ENCODE peak calls at places on chromosomes 3 and 15, in four cellular contexts. P is AG10803, O is fibroblast of villous mesenchyme, Z is BE2C. H is an unnamed sample.

GRCh38 chr3:149363053-149363452 is 14.4 kb downstream of the TM4SF1 start:
- DNase-seq in Z (no peak), O (no peak), P (peak; percentile 70), H (no peak)

GRCh38 chr3:62538706-62539356 is 165.5 kb upstream of the FEZF2 start:
- DNase-seq in Z (no peak), P (no peak), O (no peak), H (no peak)

GRCh38 chr3:117628896-117629295 is 919.3 kb downstream of the TUSC7 start:
- DNase-seq in Z (peak; percentile 45), O (peak; percentile 68), P (peak; percentile 27), H (no peak)

GRCh38 chr3:179591313-179591712 is 13.1 kb downstream of the MRPL47 start:
- DNase-seq in Z (no peak), P (no peak), O (no peak), H (no peak)

GRCh38 chr15:29740692-29741311 is 81.5 kb downstream of the TJP1 start:
- DNase-seq in Z (peak; percentile 28), O (no peak), P (no peak), H (no peak)

GRCh38 chr15:36356978-36357582 is 222.3 kb upstream of the CDIN1 start:
- DNase-seq in O (peak; percentile 95), P (peak; percentile 84), Z (no peak), H (no peak)

GRCh38 chr3:169266986-169267385 is 396.5 kb downstream of the MECOM start:
- DNase-seq in P (no peak), O (no peak), Z (no peak), H (no peak)

GRCh38 chr3:72320096-72320910 is 527.9 kb downstream of the SHQ1 start:
- DNase-seq in Z (no peak), P (no peak), O (no peak), H (no peak)

GRCh38 chr3:188468672-188469071 is 314.7 kb downstream of the LPP start:
- DNase-seq in O (peak; percentile 90), Z (peak; percentile 20), P (peak; percentile 64), H (peak; percentile 67)

GRCh38 chr15:33699691-33700447 is 268.4 kb upstream of the CHRM5 start:
- DNase-seq in P (peak; percentile 10), O (peak; percentile 17), Z (no peak), H (no peak)
- TF ChIP-seq CTCF in P (peak; percentile 40), O (peak; percentile 34), Z (peak; percentile 61), H (no peak)

GRCh38 chr15:89673162-89673506 is 6.0 kb downstream of the PLIN1 start:
- DNase-seq in P (no peak), Z (peak; percentile 86), O (peak; percentile 32), H (no peak)
- TF ChIP-seq CTCF in P (peak; percentile 37), Z (peak; percentile 93), O (peak; percentile 66), H (no peak)

GRCh38 chr15:67303490-67304363 is 49.1 kb downstream of the IQCH start:
- DNase-seq in Z (no peak), P (peak; percentile 28), O (peak; percentile 56), H (no peak)
- TF ChIP-seq CTCF in Z (peak; percentile 59), P (peak; percentile 51), O (peak; percentile 57), H (no peak)

DNA sequence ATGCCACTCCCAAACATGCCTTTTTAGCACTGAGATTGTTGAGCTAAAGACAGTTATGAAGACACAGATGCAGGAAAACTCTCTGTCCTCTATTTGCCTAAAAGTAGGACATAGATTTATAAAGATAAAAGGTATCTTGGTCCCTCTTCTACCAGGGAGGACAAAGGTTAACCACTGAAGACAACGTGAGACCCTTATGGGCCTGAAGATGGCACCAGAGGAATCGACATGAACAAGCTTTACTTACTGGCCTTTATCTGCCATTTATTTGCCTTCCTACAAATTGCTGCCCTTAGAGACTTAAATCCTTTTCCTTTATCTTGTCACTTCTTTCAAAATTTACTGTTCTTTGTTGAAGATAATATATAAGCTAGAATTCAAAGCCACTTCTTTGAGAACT is 109.7 kb upstream of the FAM3D start:
- DNase-seq in Z (no peak), P (no peak), O (no peak), H (no peak)
- TF ChIP-seq CTCF in Z (no peak), P (peak; percentile 6), O (no peak), H (no peak)

DNA sequence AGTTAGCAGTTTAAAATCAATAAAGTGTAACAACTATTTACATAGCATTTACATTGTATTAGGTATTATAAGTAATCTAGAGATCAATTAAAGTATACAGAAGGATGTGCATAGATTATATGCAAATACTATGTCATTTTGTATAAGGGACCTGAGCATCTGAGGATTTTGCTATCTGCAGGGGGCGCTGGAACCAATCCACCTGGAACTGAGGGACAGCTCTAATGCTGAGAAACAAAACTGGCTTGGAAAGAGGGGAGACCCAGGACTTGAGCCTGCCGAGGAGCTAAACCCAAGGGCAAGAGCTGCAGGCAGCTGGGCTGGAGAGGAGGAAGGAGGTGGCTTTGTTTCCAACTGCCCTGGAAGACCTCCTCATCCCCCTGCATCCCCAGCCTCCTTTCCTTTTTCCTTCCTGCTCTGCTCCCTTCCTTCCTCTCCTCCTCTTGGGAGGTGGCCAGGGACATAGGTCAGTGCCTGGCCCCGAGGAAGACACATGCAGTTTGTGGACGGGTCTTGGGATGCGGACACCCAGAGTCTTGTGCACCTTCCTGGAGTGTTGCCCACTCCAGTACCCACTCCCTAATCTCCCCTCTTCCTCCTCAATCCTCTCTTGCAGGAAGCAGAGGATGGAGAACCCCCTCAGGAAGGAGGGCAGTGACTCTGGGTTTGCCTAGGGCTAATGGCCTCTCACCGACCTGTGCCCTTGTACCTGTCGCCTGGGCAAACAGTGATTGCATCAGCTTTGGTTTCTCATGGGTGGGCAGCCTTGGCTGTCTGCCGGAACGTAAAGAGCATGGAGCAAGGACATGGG is 826 bp upstream of the RTP3 start:
- DNase-seq in O (no peak), P (no peak), Z (peak; percentile 13), H (no peak)
- TF ChIP-seq CTCF in O (peak; percentile 34), P (peak; percentile 30), Z (peak; percentile 36), H (peak; percentile 11)

GRCh38 chr15:78418681-78419080 is 19.3 kb upstream of the IREB2 start:
- DNase-seq in P (no peak), Z (no peak), O (no peak), H (no peak)

GRCh38 chr15:78418239-78418638 is 19.8 kb upstream of the IREB2 start:
- DNase-seq in P (no peak), O (no peak), Z (no peak), H (no peak)

GRCh38 chr15:78419331-78419730 is 18.7 kb upstream of the IREB2 start:
- DNase-seq in P (no peak), O (no peak), Z (no peak), H (no peak)

GRCh38 chr15:78414608-78415250 is 23.3 kb upstream of the IREB2 start:
- DNase-seq in P (no peak), O (no peak), Z (no peak), H (no peak)

GRCh38 chr15:78415284-78415683 is 22.7 kb upstream of the IREB2 start:
- DNase-seq in O (peak; percentile 16), P (peak; percentile 26), Z (no peak), H (no peak)
- TF ChIP-seq CTCF in O (peak; percentile 42), P (peak; percentile 55), Z (peak; percentile 55), H (no peak)

DNA sequence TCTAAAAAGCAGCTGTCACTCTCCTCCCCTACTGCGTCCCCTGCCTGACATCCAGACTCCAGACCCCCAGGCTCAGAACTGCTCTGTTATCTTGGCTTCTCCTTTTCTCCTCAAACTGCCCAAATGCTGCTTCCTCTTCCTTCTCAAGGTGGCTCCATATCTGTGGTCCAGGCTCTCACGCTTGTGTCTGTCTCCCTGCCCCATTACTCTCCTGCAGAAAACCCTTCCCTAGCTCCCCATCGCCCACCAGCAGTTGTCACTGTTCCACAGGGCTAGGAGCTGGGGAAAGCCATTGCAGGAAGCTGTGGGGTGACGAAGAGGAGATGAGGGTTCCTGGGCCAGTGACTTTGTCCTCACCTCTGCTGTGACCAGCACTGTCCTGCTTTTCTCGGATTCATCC is 30.7 kb upstream of the CGNL1 start:
- DNase-seq in O (no peak), Z (no peak), P (no peak), H (no peak)
- TF ChIP-seq CTCF in O (peak; percentile 45), Z (peak; percentile 39), P (peak; percentile 22), H (no peak)

GRCh38 chr15:101697488-101697887 is 26.8 kb downstream of the TARS3 start:
- DNase-seq in Z (no peak), P (no peak), O (no peak), H (no peak)

GRCh38 chr15:101698314-101698713 is 26.0 kb downstream of the TARS3 start:
- DNase-seq in O (no peak), Z (no peak), P (no peak), H (no peak)

GRCh38 chr15:101692799-101693198 is 31.5 kb downstream of the TARS3 start:
- DNase-seq in Z (no peak), O (no peak), P (no peak), H (no peak)

GRCh38 chr15:101689901-101690300 is 34.4 kb downstream of the TARS3 start:
- DNase-seq in Z (no peak), P (no peak), O (peak; percentile 35), H (no peak)

DNA sequence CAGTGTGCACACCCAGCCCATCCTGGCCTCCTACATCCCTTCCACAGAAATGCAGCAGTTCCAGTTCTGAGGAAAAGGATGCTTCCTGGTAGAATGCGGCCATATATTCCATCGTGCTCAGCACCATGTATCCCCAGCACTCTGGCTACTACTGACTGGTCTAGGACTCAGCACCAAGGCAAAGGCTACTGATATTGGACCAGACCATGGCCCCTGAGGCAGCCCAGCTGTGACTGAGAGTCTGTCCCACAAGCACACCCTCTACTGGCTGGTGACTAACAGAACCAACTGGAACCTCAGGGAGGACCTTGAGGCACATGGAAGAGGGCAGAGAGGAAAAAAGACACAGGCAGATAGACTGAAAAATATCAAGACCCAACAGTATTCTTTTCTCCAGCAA is 30.0 kb downstream of the TARS3 start:
- DNase-seq in O (no peak), Z (no peak), P (no peak), H (no peak)
- TF ChIP-seq CTCF in O (peak; percentile 5), Z (peak; percentile 20), P (no peak), H (no peak)

H was measured in ascending aorta.